ENCODE peak calls at places on chromosomes 5 and 9, in five cellular contexts. N, L, B, M and V are unnamed samples.

GRCh38 chr5:139845846-139846681 is 50.5 kb downstream of the PSD2 start:
- DNase-seq in L (peak; percentile 53), B (no peak), N (no peak), M (no peak), V (no peak)

GRCh38 chr5:123297866-123298265 is 125.3 kb downstream of the CEP120 start:
- DNase-seq in L (no peak), M (no peak), N (no peak), B (no peak), V (no peak)

GRCh38 chr5:67206381-67207328 is 10.1 kb upstream of the CD180 start:
- DNase-seq in B (peak; percentile 68), L (no peak), M (no peak), N (peak; percentile 88), V (no peak)

GRCh38 chr5:94691947-94692346 is 73.5 kb downstream of the SLF1 start:
- DNase-seq in L (no peak), N (no peak), M (no peak), B (no peak), V (no peak)

GRCh38 chr9:88342246-88342645 is 46.0 kb upstream of the SPIN1 start:
- DNase-seq in N (no peak), M (no peak), B (no peak), L (no peak), V (no peak)

GRCh38 chr9:17075758-17076485 is 58.9 kb upstream of the CNTLN start:
- DNase-seq in N (no peak), B (no peak), M (no peak), L (no peak), V (no peak)

GRCh38 chr9:130233587-130233945 is 32.0 kb upstream of the HMCN2 start:
- DNase-seq in M (no peak), N (no peak), B (no peak), L (no peak), V (no peak)

GRCh38 chr5:95446560-95447221 is 55.5 kb downstream of the FAM81B start:
- DNase-seq in M (no peak), N (no peak), L (no peak), B (no peak), V (no peak)

GRCh38 chr5:125291447-125291846 is 545.0 kb upstream of the ZNF608 start:
- DNase-seq in B (no peak), L (no peak), N (no peak), M (no peak), V (no peak)

GRCh38 chr5:89343666-89344065 is 460.7 kb upstream of the MEF2C start:
- DNase-seq in B (no peak), M (no peak), L (peak; percentile 30), N (no peak), V (no peak)

GRCh38 chr5:132785864-132786263 is 8.8 kb upstream of the SEPTIN8 start:
- DNase-seq in B (no peak), L (no peak), N (no peak), M (no peak), V (no peak)

GRCh38 chr5:56900858-56901578 is 8.4 kb upstream of the SETD9 start:
- DNase-seq in B (no peak), N (peak; percentile 32), L (peak; percentile 64), M (peak; percentile 39), V (no peak)

GRCh38 chr9:123157216-123157615 is 111.2 kb downstream of the STRBP start:
- DNase-seq in B (no peak), L (no peak), M (no peak), N (no peak), V (no peak)

GRCh38 chr9:97475079-97475478 is 26.4 kb upstream of the TMOD1 start:
- DNase-seq in N (no peak), M (peak; percentile 31), L (no peak), B (no peak), V (no peak)

GRCh38 chr5:174402224-174402812 is 322.1 kb upstream of the MSX2 start:
- DNase-seq in M (no peak), L (no peak), N (no peak), B (no peak), V (no peak)

GRCh38 chr9:122016789-122017188 is 76.3 kb downstream of the TTLL11 start:
- DNase-seq in B (no peak), L (peak; percentile 58), N (no peak), M (no peak), V (no peak)

GRCh38 chr9:5113994-5114748 is 71.3 kb downstream of the INSL6 start:
- DNase-seq in M (no peak), N (no peak), B (no peak), L (no peak), V (no peak)

GRCh38 chr5:40484495-40484894 is 195.2 kb upstream of the PTGER4 start:
- DNase-seq in M (no peak), L (peak; percentile 23), N (no peak), B (no peak), V (no peak)

GRCh38 chr5:72328172-72328571 is 8.0 kb downstream of the PTCD2 start:
- DNase-seq in B (no peak), L (peak; percentile 94), N (no peak), M (peak; percentile 36), V (no peak)